ENCODE peak calls at places on chromosomes 4 and X, in four cellular contexts. O is kidney epithelial cell, M is GM06990, G is stomach. U is an unnamed sample.

GRCh38 chrX:38937400-38937799 is 136.1 kb downstream of the MID1IP1 start:
- DNase-seq in O (no peak), M (no peak), G (no peak), U (no peak)

GRCh38 chrX:47877327-47877726 is 40.6 kb downstream of the ZNF81 start:
- DNase-seq in O (no peak), M (peak; percentile 18), G (no peak), U (no peak)

GRCh38 chr4:130071746-130072145 is 975.8 kb downstream of the C4orf33 start:
- DNase-seq in O (no peak), M (no peak), G (no peak), U (no peak)

GRCh38 chr4:40952672-40953071 is 202.9 kb downstream of the NSUN7 start:
- DNase-seq in O (no peak), M (no peak), G (no peak), U (no peak)

GRCh38 chr4:39441593-39441992 is 17.1 kb downstream of the RPL9 start:
- DNase-seq in O (no peak), M (no peak), G (no peak), U (no peak)

GRCh38 chrX:12802741-12803140 is 11.5 kb downstream of the PRPS2 start:
- DNase-seq in O (no peak), M (no peak), G (no peak), U (no peak)

GRCh38 chr4:170229021-170229420 is 139.3 kb upstream of the AADAT start:
- DNase-seq in O (no peak), M (no peak), G (no peak), U (no peak)

GRCh38 chr4:184817494-184818215 is 8.1 kb downstream of the ACSL1 start:
- DNase-seq in O (no peak), M (peak; percentile 45), G (no peak), U (no peak)

GRCh38 chr4:94267037-94267436 is 59.4 kb downstream of the SMARCAD1 start:
- DNase-seq in O (no peak), M (no peak), G (no peak), U (no peak)

GRCh38 chr4:159655547-159655946 is 552.7 kb downstream of the RAPGEF2 start:
- DNase-seq in O (peak; percentile 77), M (no peak), G (no peak), U (peak; percentile 6)

GRCh38 chr4:54745031-54745770 is 87.4 kb downstream of the KIT start:
- DNase-seq in O (no peak), M (no peak), G (no peak), U (no peak)

GRCh38 chr4:144174401-144175067 is 34.0 kb upstream of the GYPA start:
- DNase-seq in O (no peak), M (peak; percentile 28), G (no peak), U (peak; percentile 8)

GRCh38 chr4:84502955-84503373 is 3.9 kb upstream of the NKX6-1 start:
- DNase-seq in O (no peak), M (no peak), G (no peak), U (no peak)

GRCh38 chr4:25096553-25097443 is 63.5 kb downstream of the SEPSECS start:
- DNase-seq in O (no peak), M (no peak), G (no peak), U (no peak)

GRCh38 chr4:24322517-24322916 is 261.8 kb downstream of the DHX15 start:
- DNase-seq in O (no peak), M (no peak), G (no peak), U (no peak)

GRCh38 chrX:13483773-13484172 is 85.6 kb upstream of the EGFL6 start:
- DNase-seq in O (no peak), M (no peak), G (no peak), U (no peak)

GRCh38 chr4:140289486-140289885 is 84.0 kb upstream of the SCOC start:
- DNase-seq in O (no peak), M (no peak), G (no peak), U (no peak)

GRCh38 chrX:45524296-45524695 is 323.6 kb upstream of the DIPK2B start:
- DNase-seq in O (no peak), M (no peak), G (no peak), U (no peak)

GRCh38 chrX:46686003-46686645 is 72.8 kb downstream of the SLC9A7 start:
- DNase-seq in O (no peak), M (no peak), G (no peak), U (peak; percentile 17)
- TF ChIP-seq CTCF in O (peak; percentile 61), M (peak; percentile 70), G (peak; percentile 68), U (peak; percentile 38)

GRCh38 chrX:151505796-151506195 is 57.7 kb upstream of the PASD1 start:
- DNase-seq in O (no peak), M (no peak), G (no peak), U (peak; percentile 14)
- TF ChIP-seq CTCF in O (no peak), M (peak; percentile 64), G (no peak), U (no peak)

DNA sequence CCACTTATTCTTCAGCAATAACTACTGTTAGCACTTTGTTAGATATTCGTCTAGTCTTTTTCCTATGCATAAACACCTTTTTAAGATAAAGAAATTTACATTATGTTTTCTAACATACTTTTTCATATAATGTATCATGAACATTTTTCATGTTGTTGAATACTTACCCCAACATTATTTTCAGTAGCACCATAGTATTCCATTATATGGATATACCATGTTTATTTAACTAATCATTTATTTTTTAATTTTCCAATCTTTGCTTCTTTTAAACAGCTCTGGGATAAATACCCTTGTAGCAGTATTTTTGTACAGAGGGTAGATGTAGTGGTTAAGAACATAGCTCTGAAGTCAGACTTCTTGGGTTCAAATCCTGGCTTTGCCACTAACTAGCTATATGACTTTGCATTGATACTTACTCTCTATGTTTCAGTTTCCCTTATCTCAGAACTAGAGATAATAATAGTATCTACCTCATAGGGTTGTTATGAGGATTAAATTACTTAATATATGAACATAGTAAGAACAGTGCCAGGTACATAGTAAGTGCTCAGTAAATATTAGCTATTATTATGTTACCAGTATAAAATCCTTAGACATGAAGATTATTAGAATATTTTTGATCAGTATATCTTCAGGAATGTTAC is 11.3 kb downstream of the EXOC1 start:
- DNase-seq in O (no peak), M (no peak), G (no peak), U (no peak)
- TF ChIP-seq CTCF in O (no peak), M (no peak), G (no peak), U (no peak)

GRCh38 chr4:13933163-13933562 is 305.6 kb upstream of the BOD1L1 start:
- DNase-seq in O (no peak), M (no peak), G (no peak), U (no peak)
- TF ChIP-seq CTCF in O (no peak), M (peak; percentile 30), G (no peak), U (no peak)

GRCh38 chrX:135923353-135923752 is 29.8 kb downstream of the SAGE1 start:
- DNase-seq in O (no peak), M (no peak), G (no peak), U (peak; percentile 6)
- TF ChIP-seq CTCF in O (peak; percentile 11), M (peak; percentile 24), G (no peak), U (no peak)

GRCh38 chrX:77160301-77160700 is 286.9 kb upstream of the FGF16 start:
- DNase-seq in O (no peak), M (peak; percentile 1), G (no peak), U (peak; percentile 6)
- TF ChIP-seq CTCF in O (no peak), M (peak; percentile 45), G (no peak), U (no peak)

DNA sequence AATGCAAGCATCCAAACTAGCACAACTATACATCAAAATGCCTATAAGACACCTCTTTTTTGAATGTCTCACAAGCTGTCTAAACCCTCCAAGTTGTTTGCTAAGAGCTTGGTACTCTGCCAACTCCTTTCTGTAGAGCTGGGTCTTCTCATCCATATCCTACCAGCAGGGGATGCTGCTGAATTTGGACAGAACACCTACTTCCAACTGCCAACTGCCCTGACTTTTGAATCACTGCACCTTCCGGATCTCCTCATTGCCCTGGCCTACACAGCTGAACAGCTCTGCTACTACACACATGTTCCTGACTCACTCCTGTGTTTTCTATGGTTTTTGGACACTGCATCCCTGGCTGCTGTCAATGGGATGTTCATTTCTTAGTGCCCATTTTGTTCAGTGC is 18.7 kb downstream of the FAM184B start:
- DNase-seq in O (no peak), M (no peak), G (no peak), U (no peak)
- TF ChIP-seq CTCF in O (peak; percentile 32), M (peak; percentile 37), G (no peak), U (no peak)

DNA sequence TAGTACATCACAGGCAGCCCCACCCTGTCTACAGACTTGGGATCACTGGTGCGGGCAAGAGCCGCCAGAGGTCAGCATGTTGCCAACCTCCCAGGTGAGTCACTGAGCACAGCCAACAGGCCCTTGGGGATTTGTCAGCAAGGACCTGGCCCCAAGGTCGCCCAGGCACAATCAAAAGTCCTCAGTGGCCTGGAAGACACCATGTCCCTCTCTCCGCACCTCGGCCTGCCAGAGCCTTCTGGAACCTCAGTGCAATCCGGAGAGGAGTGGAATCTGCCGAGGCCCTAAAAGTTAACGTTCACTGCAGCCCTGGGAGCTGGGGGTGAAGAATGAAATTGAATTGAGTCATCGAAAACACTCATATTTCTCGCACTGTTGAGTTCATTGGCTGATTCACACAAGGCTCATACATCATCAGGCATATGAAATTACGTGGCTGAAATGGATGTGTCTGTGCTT is 74.3 kb downstream of the WFS1 start:
- DNase-seq in O (peak; percentile 51), M (no peak), G (peak; percentile 65), U (peak; percentile 68)
- TF ChIP-seq CTCF in O (peak; percentile 33), M (peak; percentile 50), G (no peak), U (no peak)

GRCh38 chr4:80335554-80336358 is at the start of gene CFAP299:
- DNase-seq in O (peak; percentile 63), M (peak; percentile 69), G (peak; percentile 71), U (peak; percentile 83)
- TF ChIP-seq CTCF in O (peak; percentile 75), M (peak; percentile 34), G (no peak), U (peak; percentile 49)

U was measured in Calu3.